ENCODE peak calls at places on chromosomes 13 and 19, in six cellular contexts. A is H1, N is HuH-7.5, W is vagina, T is COLO829, B is Ammon's horn. V is an unnamed sample.

GRCh38 chr13:34578917-34579316 is 363.2 kb upstream of the NBEA start:
- DNase-seq in W (no peak), B (no peak), N (no peak), T (no peak), A (no peak), V (no peak)

GRCh38 chr19:56091066-56091490 is 30.0 kb downstream of the ZNF787 start:
- DNase-seq in T (peak), W (no peak), A (no peak), N (no peak), B (peak), V (no peak)

GRCh38 chr13:36783883-36784282 is 35.1 kb upstream of the RFXAP start:
- DNase-seq in W (no peak), B (no peak), T (no peak), N (no peak), A (no peak), V (no peak)

GRCh38 chr19:5936308-5936980 is 22.4 kb downstream of the CAPS start:
- DNase-seq in B (no peak), N (no peak), W (no peak), A (no peak), T (no peak), V (no peak)

GRCh38 chr13:20258208-20258962 is 26.3 kb upstream of the GJB6 start:
- DNase-seq in T (no peak), N (no peak), B (no peak), W (no peak), A (no peak), V (no peak)

GRCh38 chr19:7534531-7534980 is 961 bp upstream of the PNPLA6 start:
- DNase-seq in T (no peak), W (no peak), N (peak), A (peak), B (peak), V (peak)

GRCh38 chr19:2337329-2337707 is 8.8 kb downstream of the SPPL2B start:
- DNase-seq in B (peak), W (no peak), A (no peak), T (no peak), N (peak), V (no peak)

GRCh38 chr13:74251778-74252519 is 117.7 kb upstream of the KLF12 start:
- DNase-seq in W (no peak), N (no peak), T (no peak), A (no peak), B (no peak), V (peak)

GRCh38 chr19:48452656-48453480 is 2.5 kb upstream of the KCNJ14 start:
- DNase-seq in A (no peak), T (no peak), B (no peak), W (no peak), N (no peak), V (no peak)

GRCh38 chr19:2455481-2456300 is 1.1 kb downstream of the LMNB2 start:
- DNase-seq in W (no peak), N (peak), A (no peak), B (no peak), T (peak), V (peak)

GRCh38 chr13:51590966-51591627 is 6.8 kb downstream of the WDFY2 start:
- DNase-seq in W (no peak), N (no peak), T (peak), A (no peak), B (no peak), V (peak)

GRCh38 chr13:108193806-108194205 is 21.5 kb downstream of the LIG4 start:
- DNase-seq in N (no peak), A (no peak), W (no peak), T (no peak), B (no peak), V (no peak)